ENCODE peak calls at places on chromosomes 1 and 21, in nine cellular contexts. One of them, this sample, is unnamed.

GRCh38 chr1:93735722-93736121 is 54.1 kb upstream of the BCAR3 start:
- DNase-seq in WTC11: no peak
- DNase-seq in prostate gland: no peak
- DNase-seq in endodermal cell: no peak
- DNase-seq in nephron progenitor cell: no peak
- DNase-seq in HFFc6: peak; percentile 89
- DNase-seq in tibial artery: no peak
- DNase-seq in uterus: no peak
- DNase-seq in heart left ventricle: no peak
- DNase-seq in this sample: peak; percentile 26

GRCh38 chr1:108149796-108150467 is 50.2 kb downstream of the SLC25A24 start:
- DNase-seq in heart left ventricle: no peak
- DNase-seq in HFFc6: peak; percentile 25
- DNase-seq in endodermal cell: no peak
- DNase-seq in prostate gland: no peak
- DNase-seq in uterus: no peak
- DNase-seq in tibial artery: no peak
- DNase-seq in WTC11: no peak
- DNase-seq in nephron progenitor cell: no peak
- DNase-seq in this sample: no peak

GRCh38 chr1:10617931-10618885 is 143.5 kb downstream of the PEX14 start:
- DNase-seq in endodermal cell: peak; percentile 30
- DNase-seq in prostate gland: no peak
- DNase-seq in nephron progenitor cell: no peak
- DNase-seq in tibial artery: no peak
- DNase-seq in heart left ventricle: no peak
- DNase-seq in WTC11: no peak
- DNase-seq in uterus: peak; percentile 8
- DNase-seq in HFFc6: no peak
- DNase-seq in this sample: no peak

GRCh38 chr21:41160036-41160435 is 7.9 kb upstream of the BACE2 start:
- DNase-seq in nephron progenitor cell: no peak
- DNase-seq in uterus: no peak
- DNase-seq in prostate gland: no peak
- DNase-seq in WTC11: no peak
- DNase-seq in HFFc6: no peak
- DNase-seq in endodermal cell: no peak
- DNase-seq in heart left ventricle: no peak
- DNase-seq in tibial artery: no peak
- DNase-seq in this sample: no peak

GRCh38 chr1:220943319-220943718 is 64.1 kb downstream of the HLX start:
- DNase-seq in nephron progenitor cell: no peak
- DNase-seq in tibial artery: no peak
- DNase-seq in HFFc6: no peak
- DNase-seq in heart left ventricle: no peak
- DNase-seq in WTC11: no peak
- DNase-seq in endodermal cell: no peak
- DNase-seq in uterus: no peak
- DNase-seq in prostate gland: no peak
- DNase-seq in this sample: no peak

GRCh38 chr1:49630156-49630555 is 393.6 kb downstream of the AGBL4 start:
- DNase-seq in endodermal cell: no peak
- DNase-seq in tibial artery: no peak
- DNase-seq in heart left ventricle: no peak
- DNase-seq in nephron progenitor cell: no peak
- DNase-seq in uterus: no peak
- DNase-seq in HFFc6: no peak
- DNase-seq in prostate gland: no peak
- DNase-seq in WTC11: no peak
- DNase-seq in this sample: no peak

GRCh38 chr1:26833432-26834405 is 7.2 kb downstream of the ZDHHC18 start:
- DNase-seq in HFFc6: no peak
- DNase-seq in prostate gland: no peak
- DNase-seq in WTC11: no peak
- DNase-seq in endodermal cell: no peak
- DNase-seq in nephron progenitor cell: no peak
- DNase-seq in uterus: no peak
- DNase-seq in heart left ventricle: peak; percentile 57
- DNase-seq in tibial artery: no peak
- DNase-seq in this sample: no peak

GRCh38 chr1:171740987-171741871 is 636 bp downstream of the VAMP4 start:
- DNase-seq in tibial artery: peak; percentile 60
- DNase-seq in heart left ventricle: peak; percentile 39
- DNase-seq in WTC11: no peak
- DNase-seq in nephron progenitor cell: peak; percentile 29
- DNase-seq in HFFc6: no peak
- DNase-seq in endodermal cell: peak; percentile 60
- DNase-seq in uterus: peak; percentile 44
- DNase-seq in prostate gland: peak; percentile 38
- DNase-seq in this sample: no peak

GRCh38 chr21:45809421-45809820 is 165.9 kb downstream of the PCBP3 start:
- DNase-seq in HFFc6: no peak
- DNase-seq in heart left ventricle: no peak
- DNase-seq in uterus: no peak
- DNase-seq in endodermal cell: peak; percentile 28
- DNase-seq in tibial artery: no peak
- DNase-seq in WTC11: no peak
- DNase-seq in nephron progenitor cell: no peak
- DNase-seq in prostate gland: no peak
- DNase-seq in this sample: no peak

GRCh38 chr1:41629571-41629970 is 145.1 kb upstream of the EDN2 start:
- DNase-seq in HFFc6: peak; percentile 74
- DNase-seq in tibial artery: no peak
- DNase-seq in prostate gland: no peak
- DNase-seq in nephron progenitor cell: no peak
- DNase-seq in WTC11: no peak
- DNase-seq in heart left ventricle: no peak
- DNase-seq in uterus: no peak
- DNase-seq in endodermal cell: peak; percentile 13
- DNase-seq in this sample: no peak

GRCh38 chr1:151716405-151716762 is 219 bp downstream of the CELF3 start:
- DNase-seq in endodermal cell: no peak
- DNase-seq in nephron progenitor cell: no peak
- DNase-seq in heart left ventricle: no peak
- DNase-seq in tibial artery: no peak
- DNase-seq in HFFc6: no peak
- DNase-seq in WTC11: no peak
- DNase-seq in uterus: no peak
- DNase-seq in prostate gland: no peak
- DNase-seq in this sample: no peak
- TF ChIP-seq CTCF in endodermal cell: no peak
- TF ChIP-seq CTCF in nephron progenitor cell: no peak
- TF ChIP-seq CTCF in heart left ventricle: no peak
- TF ChIP-seq CTCF in tibial artery: no peak
- TF ChIP-seq CTCF in HFFc6: no peak
- TF ChIP-seq CTCF in WTC11: no peak
- TF ChIP-seq CTCF in uterus: no peak
- TF ChIP-seq CTCF in prostate gland: no peak
- TF ChIP-seq CTCF in this sample: no peak

GRCh38 chr21:42707207-42707830 is 53.9 kb downstream of the PDE9A start:
- DNase-seq in heart left ventricle: no peak
- DNase-seq in WTC11: no peak
- DNase-seq in uterus: no peak
- DNase-seq in HFFc6: no peak
- DNase-seq in prostate gland: no peak
- DNase-seq in nephron progenitor cell: no peak
- DNase-seq in tibial artery: no peak
- DNase-seq in endodermal cell: peak; percentile 13
- DNase-seq in this sample: no peak
- TF ChIP-seq CTCF in heart left ventricle: no peak
- TF ChIP-seq CTCF in WTC11: no peak
- TF ChIP-seq CTCF in uterus: no peak
- TF ChIP-seq CTCF in HFFc6: no peak
- TF ChIP-seq CTCF in prostate gland: no peak
- TF ChIP-seq CTCF in nephron progenitor cell: no peak
- TF ChIP-seq CTCF in tibial artery: no peak
- TF ChIP-seq CTCF in endodermal cell: no peak
- TF ChIP-seq CTCF in this sample: no peak

DNA sequence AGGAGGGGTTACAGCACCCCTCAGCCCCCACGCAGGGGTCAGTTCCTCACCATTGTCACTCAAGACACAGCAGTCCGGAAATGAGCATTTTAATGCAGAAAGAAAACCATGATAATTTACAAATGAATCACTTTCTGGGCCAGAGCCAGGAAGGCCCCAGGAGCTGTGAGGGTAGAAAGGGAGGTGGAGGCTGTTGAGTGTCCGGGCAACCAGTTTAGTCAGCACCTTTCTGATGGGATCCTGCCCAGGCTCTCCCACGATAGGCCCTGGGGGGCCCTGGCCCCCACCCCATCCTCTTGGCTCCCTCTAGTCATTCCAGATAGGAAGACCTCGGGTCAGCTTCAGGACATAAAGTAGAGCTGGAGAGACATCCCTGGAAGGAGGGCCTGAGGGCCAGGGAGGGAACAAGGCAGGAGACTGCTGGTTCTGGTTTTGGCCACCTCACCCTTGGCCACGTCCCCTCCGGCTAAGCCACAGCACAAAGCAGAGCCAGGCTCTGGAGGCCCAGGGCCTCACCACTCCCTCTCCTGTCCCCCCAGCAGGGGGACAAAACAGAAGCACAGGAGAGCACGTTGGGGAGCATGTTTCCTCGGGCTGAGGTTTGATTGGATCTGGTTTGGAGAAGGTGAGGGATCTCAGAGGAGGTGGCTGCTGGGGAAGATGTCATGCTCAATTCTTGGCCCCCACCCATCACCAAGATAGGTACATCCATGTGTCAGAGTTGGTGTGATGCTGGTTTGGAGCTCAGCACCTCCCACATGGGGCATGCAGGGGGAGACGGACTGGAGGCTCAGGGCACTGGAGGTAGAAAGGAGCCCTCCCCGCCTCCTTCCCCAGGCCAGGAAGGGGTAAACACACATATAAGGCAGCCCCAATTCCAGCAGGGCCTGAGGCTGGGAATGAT is 20.6 kb downstream of the ETNK2 start:
- DNase-seq in tibial artery: peak; percentile 45
- DNase-seq in heart left ventricle: peak; percentile 51
- DNase-seq in HFFc6: peak; percentile 90
- DNase-seq in endodermal cell: no peak
- DNase-seq in WTC11: no peak
- DNase-seq in uterus: peak; percentile 87
- DNase-seq in nephron progenitor cell: no peak
- DNase-seq in prostate gland: no peak
- DNase-seq in this sample: peak; percentile 75
- TF ChIP-seq CTCF in tibial artery: no peak
- TF ChIP-seq CTCF in heart left ventricle: no peak
- TF ChIP-seq CTCF in HFFc6: peak; percentile 68
- TF ChIP-seq CTCF in endodermal cell: peak; percentile 40
- TF ChIP-seq CTCF in WTC11: no peak
- TF ChIP-seq CTCF in uterus: no peak
- TF ChIP-seq CTCF in nephron progenitor cell: no peak
- TF ChIP-seq CTCF in prostate gland: no peak
- TF ChIP-seq CTCF in this sample: peak; percentile 29

GRCh38 chr1:2475571-2475970 is 518 bp upstream of the PLCH2 start:
- DNase-seq in prostate gland: no peak
- DNase-seq in uterus: no peak
- DNase-seq in WTC11: no peak
- DNase-seq in HFFc6: no peak
- DNase-seq in nephron progenitor cell: no peak
- DNase-seq in heart left ventricle: no peak
- DNase-seq in endodermal cell: no peak
- DNase-seq in tibial artery: no peak
- DNase-seq in this sample: no peak

GRCh38 chr1:2477309-2477708 is 1.2 kb downstream of the PLCH2 start:
- DNase-seq in prostate gland: no peak
- DNase-seq in tibial artery: no peak
- DNase-seq in endodermal cell: no peak
- DNase-seq in uterus: no peak
- DNase-seq in WTC11: no peak
- DNase-seq in HFFc6: no peak
- DNase-seq in heart left ventricle: no peak
- DNase-seq in nephron progenitor cell: no peak
- DNase-seq in this sample: no peak

GRCh38 chr1:2478100-2478499 is 2.0 kb downstream of the PLCH2 start:
- DNase-seq in uterus: no peak
- DNase-seq in prostate gland: no peak
- DNase-seq in HFFc6: no peak
- DNase-seq in WTC11: no peak
- DNase-seq in nephron progenitor cell: no peak
- DNase-seq in endodermal cell: no peak
- DNase-seq in tibial artery: no peak
- DNase-seq in heart left ventricle: no peak
- DNase-seq in this sample: no peak

GRCh38 chr1:2474933-2475371 is 1.1 kb upstream of the PLCH2 start:
- DNase-seq in nephron progenitor cell: no peak
- DNase-seq in WTC11: no peak
- DNase-seq in heart left ventricle: no peak
- DNase-seq in prostate gland: no peak
- DNase-seq in uterus: no peak
- DNase-seq in HFFc6: no peak
- DNase-seq in endodermal cell: no peak
- DNase-seq in tibial artery: no peak
- DNase-seq in this sample: no peak

GRCh38 chr1:2476066-2476999 is at the start of gene PLCH2:
- DNase-seq in nephron progenitor cell: no peak
- DNase-seq in endodermal cell: no peak
- DNase-seq in heart left ventricle: no peak
- DNase-seq in tibial artery: no peak
- DNase-seq in HFFc6: no peak
- DNase-seq in WTC11: no peak
- DNase-seq in prostate gland: no peak
- DNase-seq in uterus: no peak
- DNase-seq in this sample: no peak
- TF ChIP-seq CTCF in nephron progenitor cell: no peak
- TF ChIP-seq CTCF in endodermal cell: no peak
- TF ChIP-seq CTCF in heart left ventricle: no peak
- TF ChIP-seq CTCF in tibial artery: no peak
- TF ChIP-seq CTCF in HFFc6: no peak
- TF ChIP-seq CTCF in WTC11: no peak
- TF ChIP-seq CTCF in prostate gland: no peak
- TF ChIP-seq CTCF in uterus: no peak
- TF ChIP-seq CTCF in this sample: no peak

DNA sequence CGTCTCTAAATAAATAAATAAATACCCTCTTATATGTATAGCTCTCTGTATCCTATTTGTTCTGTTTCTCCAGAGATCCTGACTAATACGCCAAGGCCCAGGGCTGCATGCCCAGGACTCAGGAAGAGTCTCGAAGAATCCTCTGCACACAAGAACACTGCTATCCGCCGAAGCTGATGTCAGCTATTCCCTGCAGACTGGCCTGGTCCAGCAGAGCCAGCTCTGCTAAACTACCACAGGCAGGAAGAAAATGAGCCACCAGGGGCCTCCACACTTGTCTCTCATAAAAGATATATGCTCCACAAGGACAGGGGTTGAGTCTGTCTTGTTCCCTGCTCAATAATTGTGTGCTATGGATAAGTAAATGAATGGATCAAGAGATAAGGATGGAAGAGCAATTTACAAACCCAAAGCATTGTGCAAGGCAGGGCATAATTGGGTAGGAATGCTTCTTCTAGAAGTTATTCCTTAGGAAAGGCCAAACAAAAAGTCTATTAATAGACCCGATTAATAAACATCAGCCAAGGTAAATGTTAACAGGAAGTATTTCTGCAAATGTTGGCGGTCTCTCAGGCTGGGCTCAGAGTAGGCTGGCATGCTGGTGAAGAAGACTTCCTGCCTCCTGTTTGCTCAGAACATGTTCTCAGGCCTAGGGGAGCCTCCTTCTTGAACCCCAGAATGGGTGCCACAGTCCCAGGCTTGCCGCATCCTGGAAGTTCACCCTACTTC is 26.3 kb upstream of the MAN1C1 start:
- DNase-seq in tibial artery: peak; percentile 64
- DNase-seq in heart left ventricle: peak; percentile 33
- DNase-seq in endodermal cell: no peak
- DNase-seq in nephron progenitor cell: no peak
- DNase-seq in uterus: no peak
- DNase-seq in WTC11: no peak
- DNase-seq in HFFc6: peak; percentile 13
- DNase-seq in prostate gland: peak; percentile 44
- DNase-seq in this sample: no peak
- TF ChIP-seq CTCF in tibial artery: peak; percentile 33
- TF ChIP-seq CTCF in heart left ventricle: peak; percentile 42
- TF ChIP-seq CTCF in endodermal cell: peak; percentile 56
- TF ChIP-seq CTCF in nephron progenitor cell: no peak
- TF ChIP-seq CTCF in uterus: no peak
- TF ChIP-seq CTCF in WTC11: no peak
- TF ChIP-seq CTCF in HFFc6: peak; percentile 31
- TF ChIP-seq CTCF in prostate gland: peak; percentile 29
- TF ChIP-seq CTCF in this sample: no peak

This sample was measured in HFF-Myc.